ENCODE peak calls at places on chromosomes 2 and 18, in seven cellular contexts. H, N, G, T, I, Q and F are unnamed samples.
A peak's percentile ranks its signal among the peaks of the same experiment; 100 is the strongest.

GRCh38 chr18:31040982-31041345 is 1.6 kb downstream of the DSC3 start:
- DNase-seq in H (peak; percentile 25), N (no peak), G (peak; percentile 56), T (no peak), I (no peak), Q (no peak), F (no peak)

GRCh38 chr2:119441376-119442231 is 9.9 kb downstream of the TMEM37 start:
- DNase-seq in H (no peak), N (no peak), G (no peak), T (no peak), I (no peak), Q (no peak), F (no peak)

GRCh38 chr2:173094731-173095130 is 19.1 kb downstream of the MAP3K20 start:
- DNase-seq in H (no peak), N (no peak), G (no peak), T (no peak), I (no peak), Q (no peak), F (no peak)

GRCh38 chr2:95020275-95021014 is 5.1 kb upstream of the MAL start:
- DNase-seq in H (no peak), N (no peak), G (no peak), T (no peak), I (no peak), Q (no peak), F (no peak)

GRCh38 chr2:38700881-38701458 is 35.1 kb downstream of the GALM start:
- DNase-seq in H (no peak), N (no peak), G (peak; percentile 32), T (no peak), I (no peak), Q (no peak), F (no peak)

GRCh38 chr18:28834889-28835288 is 658.0 kb upstream of the CDH2 start:
- DNase-seq in H (peak; percentile 85), N (no peak), G (peak; percentile 90), T (no peak), I (no peak), Q (no peak), F (peak; percentile 67)

GRCh38 chr2:118986733-118987132 is 44.7 kb downstream of the MARCO start:
- DNase-seq in H (no peak), N (no peak), G (no peak), T (no peak), I (no peak), Q (no peak), F (no peak)

GRCh38 chr2:219245148-219245898 is at the start of the genes GLB1L and STK16:
- DNase-seq in H (peak; percentile 96), N (peak; percentile 94), G (peak; percentile 90), T (no peak), I (peak; percentile 63), Q (peak; percentile 98), F (peak; percentile 68)

GRCh38 chr2:144414324-144414845 is 105.5 kb downstream of the ZEB2 start:
- DNase-seq in H (peak; percentile 97), N (no peak), G (peak; percentile 92), T (peak; percentile 77), I (peak; percentile 5), Q (peak; percentile 54), F (peak; percentile 96)

GRCh38 chr2:52956766-52957165 is 810.8 kb upstream of the CHAC2 start:
- DNase-seq in H (no peak), N (no peak), G (no peak), T (no peak), I (no peak), Q (no peak), F (no peak)

GRCh38 chr18:76258209-76258608 is 236.8 kb downstream of the ZNF516 start:
- DNase-seq in H (no peak), N (no peak), G (peak; percentile 49), T (no peak), I (no peak), Q (no peak), F (no peak)

GRCh38 chr2:160783481-160783880 is 289.9 kb upstream of the RBMS1 start:
- DNase-seq in H (peak; percentile 30), N (no peak), G (peak; percentile 9), T (no peak), I (no peak), Q (no peak), F (no peak)

GRCh38 chr2:167289651-167290410 is 401.6 kb downstream of the XIRP2 start:
- DNase-seq in H (peak; percentile 56), N (no peak), G (peak; percentile 36), T (no peak), I (no peak), Q (no peak), F (no peak)

GRCh38 chr2:118442949-118443348 is 354.7 kb downstream of the INSIG2 start:
- DNase-seq in H (no peak), N (no peak), G (no peak), T (no peak), I (no peak), Q (no peak), F (no peak)

GRCh38 chr2:137180012-137180411 is 414.7 kb downstream of the THSD7B start:
- DNase-seq in H (no peak), N (no peak), G (no peak), T (no peak), I (no peak), Q (no peak), F (no peak)

GRCh38 chr2:43184339-43184895 is 42.0 kb downstream of the ZFP36L2 start:
- DNase-seq in H (peak; percentile 85), N (no peak), G (peak; percentile 97), T (no peak), I (peak; percentile 93), Q (no peak), F (peak; percentile 39)

GRCh38 chr2:216298719-216299118 is 73.6 kb downstream of the MARCHF4 start:
- DNase-seq in H (peak; percentile 91), N (no peak), G (peak; percentile 80), T (peak; percentile 84), I (no peak), Q (no peak), F (peak; percentile 78)

GRCh38 chr2:62152000-62152399 is 43.9 kb upstream of the B3GNT2 start:
- DNase-seq in H (peak; percentile 67), N (no peak), G (peak; percentile 87), T (no peak), I (peak; percentile 9), Q (no peak), F (no peak)

DNA sequence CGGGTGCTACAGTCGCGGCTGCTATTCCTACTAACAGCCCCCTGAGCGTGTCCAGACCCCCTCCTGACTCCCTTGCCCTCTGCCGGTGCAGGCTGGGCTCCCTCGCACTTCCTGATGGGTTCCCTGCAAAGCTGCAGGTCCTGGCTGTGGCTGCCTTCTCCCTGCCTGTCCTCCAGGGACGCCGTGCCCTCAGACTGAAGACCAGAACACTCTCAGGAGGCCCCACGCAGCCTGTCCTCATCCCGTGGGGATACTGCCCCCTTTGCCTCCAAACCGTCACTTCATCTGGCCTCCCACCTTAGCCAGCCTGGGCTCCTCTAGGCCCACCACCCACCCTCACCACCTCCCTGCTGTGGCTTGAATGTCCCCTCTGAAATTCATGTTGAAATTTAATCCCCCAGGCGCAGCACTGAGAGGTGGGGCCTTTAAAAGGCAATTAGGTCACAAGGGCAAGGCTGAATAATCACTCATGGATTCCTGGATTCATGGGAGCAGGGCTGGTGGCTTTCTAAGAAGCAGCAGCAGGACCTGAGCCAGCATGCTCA is 198.2 kb downstream of the SEPTIN10 start:
- DNase-seq in H (no peak), N (no peak), G (no peak), T (no peak), I (no peak), Q (no peak), F (no peak)
- TF ChIP-seq CTCF in H (no peak), N (no peak), G (no peak), T (no peak), I (no peak), Q (no peak), F (no peak)

GRCh38 chr18:67957684-67958083 is 441.2 kb upstream of the DSEL start:
- DNase-seq in H (no peak), N (no peak), G (no peak), T (no peak), I (no peak), Q (no peak), F (no peak)

GRCh38 chr18:67966224-67966623 is 449.7 kb upstream of the DSEL start:
- DNase-seq in H (no peak), N (no peak), G (no peak), T (no peak), I (no peak), Q (no peak), F (no peak)

DNA sequence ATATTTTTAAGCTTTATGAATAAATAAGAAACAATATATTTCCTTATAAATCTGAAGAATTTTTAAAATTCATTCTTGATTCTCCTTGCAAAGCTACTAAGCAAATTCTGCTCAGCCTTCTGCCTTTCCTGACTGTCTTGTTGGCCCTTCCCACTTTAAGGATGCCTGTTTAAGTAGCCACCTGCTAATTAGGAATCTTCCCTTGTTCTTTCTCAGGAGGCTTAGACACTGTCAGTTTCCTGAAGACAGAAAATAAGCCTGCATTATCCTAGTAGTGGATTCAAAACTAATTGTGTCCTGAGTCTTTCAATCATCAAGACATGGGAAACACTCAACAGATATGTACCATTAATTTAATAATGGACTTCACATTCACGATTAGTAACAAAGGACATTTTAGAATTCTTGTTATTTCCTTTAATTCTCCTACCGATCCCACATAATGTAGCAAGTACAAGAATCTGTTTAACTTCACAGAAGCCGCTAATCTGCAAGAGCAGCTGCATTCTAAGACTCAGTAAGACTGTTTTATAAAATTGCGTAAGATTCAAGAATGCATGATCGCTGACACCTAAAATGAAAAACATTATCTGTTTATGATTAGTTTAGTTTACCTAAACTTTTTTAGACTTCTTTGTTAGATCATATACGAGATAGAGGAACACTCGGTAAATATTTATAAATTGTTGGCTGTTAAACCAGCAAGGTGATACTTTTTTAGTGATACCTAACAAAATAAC is 445.4 kb upstream of the DSEL start:
- DNase-seq in H (no peak), N (no peak), G (no peak), T (no peak), I (no peak), Q (no peak), F (no peak)
- H3K4me3 ChIP-seq in H (no peak overlapping the region), N (no peak overlapping the region), G (no peak overlapping the region), T (no peak overlapping the region), I (no peak overlapping the region), Q (no peak overlapping the region), F (no peak overlapping the region)

GRCh38 chr2:101516349-101516748 is 41.4 kb upstream of the RFX8 start:
- DNase-seq in H (no peak), N (no peak), G (no peak), T (no peak), I (no peak), Q (no peak), F (no peak)
- TF ChIP-seq CTCF in H (no peak), N (no peak), G (no peak), T (no peak), I (no peak), Q (no peak), F (no peak)

GRCh38 chr2:86295071-86295470 is 42.4 kb downstream of the REEP1 start:
- DNase-seq in H (no peak), N (no peak), G (no peak), T (no peak), I (no peak), Q (no peak), F (no peak)

GRCh38 chr2:86293612-86294011 is 43.8 kb downstream of the REEP1 start:
- DNase-seq in H (peak; percentile 24), N (no peak), G (peak; percentile 18), T (no peak), I (no peak), Q (no peak), F (no peak)

GRCh38 chr2:86298411-86299390 is 38.7 kb downstream of the REEP1 start:
- DNase-seq in H (peak; percentile 38), N (no peak), G (no peak), T (no peak), I (no peak), Q (no peak), F (no peak)

GRCh38 chr2:86297382-86298147 is 39.9 kb downstream of the REEP1 start:
- DNase-seq in H (peak; percentile 9), N (peak; percentile 28), G (peak; percentile 25), T (no peak), I (no peak), Q (no peak), F (no peak)

GRCh38 chr2:86296947-86297346 is 40.5 kb downstream of the REEP1 start:
- DNase-seq in H (no peak), N (no peak), G (no peak), T (no peak), I (no peak), Q (no peak), F (no peak)
- H3K4me3 ChIP-seq in H (no peak overlapping the region), N (no peak overlapping the region), G (no peak overlapping the region), T (no peak overlapping the region), I (no peak overlapping the region), Q (no peak overlapping the region), F (no peak overlapping the region)